ENCODE peak calls at places on chromosomes 5 and 9, in four cellular contexts. One of them, this sample, is unnamed.

GRCh38 chr5:172837640-172838039 is 3.6 kb downstream of the ERGIC1 start:
- DNase-seq in CD8-positive, alpha-beta T cell: peak
- DNase-seq in anterior cingulate cortex: no peak
- DNase-seq in HT-29: peak
- DNase-seq in this sample: no peak

GRCh38 chr5:67272453-67273130 is 76.0 kb upstream of the CD180 start:
- DNase-seq in CD8-positive, alpha-beta T cell: no peak
- DNase-seq in anterior cingulate cortex: no peak
- DNase-seq in HT-29: no peak
- DNase-seq in this sample: no peak

GRCh38 chr9:133956520-133957076 is 35.5 kb downstream of the VAV2 start:
- DNase-seq in CD8-positive, alpha-beta T cell: no peak
- DNase-seq in anterior cingulate cortex: no peak
- DNase-seq in HT-29: no peak
- DNase-seq in this sample: no peak

GRCh38 chr9:136451221-136451877 is 11.7 kb upstream of the INPP5E start:
- DNase-seq in CD8-positive, alpha-beta T cell: no peak
- DNase-seq in anterior cingulate cortex: no peak
- DNase-seq in HT-29: no peak
- DNase-seq in this sample: no peak

GRCh38 chr5:111060169-111060568 is 11.3 kb upstream of the TSLP start:
- DNase-seq in CD8-positive, alpha-beta T cell: no peak
- DNase-seq in anterior cingulate cortex: no peak
- DNase-seq in HT-29: no peak
- DNase-seq in this sample: no peak

GRCh38 chr5:124544366-124545055 is 201.9 kb downstream of the ZNF608 start:
- DNase-seq in CD8-positive, alpha-beta T cell: no peak
- DNase-seq in anterior cingulate cortex: no peak
- DNase-seq in HT-29: no peak
- DNase-seq in this sample: no peak

GRCh38 chr9:110808599-110808980 is 140.0 kb downstream of the MUSK start:
- DNase-seq in CD8-positive, alpha-beta T cell: no peak
- DNase-seq in anterior cingulate cortex: no peak
- DNase-seq in HT-29: no peak
- DNase-seq in this sample: no peak

GRCh38 chr9:110659891-110660541 is 8.6 kb upstream of the MUSK start:
- DNase-seq in CD8-positive, alpha-beta T cell: no peak
- DNase-seq in anterior cingulate cortex: no peak
- DNase-seq in HT-29: no peak
- DNase-seq in this sample: no peak

GRCh38 chr5:56350595-56351170 is 117.6 kb upstream of the ANKRD55 start:
- DNase-seq in CD8-positive, alpha-beta T cell: no peak
- DNase-seq in anterior cingulate cortex: no peak
- DNase-seq in HT-29: peak
- DNase-seq in this sample: peak

GRCh38 chr5:77311217-77311571 is 100.7 kb downstream of the PDE8B start:
- DNase-seq in CD8-positive, alpha-beta T cell: no peak
- DNase-seq in anterior cingulate cortex: no peak
- DNase-seq in HT-29: no peak
- DNase-seq in this sample: no peak

GRCh38 chr5:135266301-135266630 is 132.8 kb downstream of the MACROH2A1 start:
- DNase-seq in CD8-positive, alpha-beta T cell: no peak
- DNase-seq in anterior cingulate cortex: no peak
- DNase-seq in HT-29: no peak
- DNase-seq in this sample: no peak

GRCh38 chr5:132227485-132228240 is at the start of gene P4HA2:
- DNase-seq in CD8-positive, alpha-beta T cell: no peak
- DNase-seq in anterior cingulate cortex: peak
- DNase-seq in HT-29: peak
- DNase-seq in this sample: peak

GRCh38 chr5:136205061-136205702 is 12.2 kb upstream of the SMIM32 start:
- DNase-seq in CD8-positive, alpha-beta T cell: no peak
- DNase-seq in anterior cingulate cortex: no peak
- DNase-seq in HT-29: no peak
- DNase-seq in this sample: no peak

GRCh38 chr5:73640861-73641320 is 14.9 kb downstream of the ARHGEF28 start:
- DNase-seq in CD8-positive, alpha-beta T cell: no peak
- DNase-seq in anterior cingulate cortex: no peak
- DNase-seq in HT-29: no peak
- DNase-seq in this sample: no peak

GRCh38 chr9:122264360-122265264 is at the start of the genes MRRF and RBM18:
- DNase-seq in CD8-positive, alpha-beta T cell: peak
- DNase-seq in anterior cingulate cortex: peak
- DNase-seq in HT-29: peak
- DNase-seq in this sample: peak

GRCh38 chr5:169728418-169728817 is 91.3 kb downstream of the DOCK2 start:
- DNase-seq in CD8-positive, alpha-beta T cell: no peak
- DNase-seq in anterior cingulate cortex: no peak
- DNase-seq in HT-29: no peak
- DNase-seq in this sample: no peak

GRCh38 chr5:79229357-79230174 is 6.4 kb upstream of the JMY start:
- DNase-seq in CD8-positive, alpha-beta T cell: no peak
- DNase-seq in anterior cingulate cortex: no peak
- DNase-seq in HT-29: no peak
- DNase-seq in this sample: no peak

GRCh38 chr5:168327994-168328393 is 36.5 kb downstream of the WWC1 start:
- DNase-seq in CD8-positive, alpha-beta T cell: no peak
- DNase-seq in anterior cingulate cortex: no peak
- DNase-seq in HT-29: peak
- DNase-seq in this sample: no peak

GRCh38 chr5:138488481-138488945 is 23.2 kb downstream of the EGR1 start:
- DNase-seq in CD8-positive, alpha-beta T cell: no peak
- DNase-seq in anterior cingulate cortex: no peak
- DNase-seq in HT-29: no peak
- DNase-seq in this sample: peak

GRCh38 chr5:18761801-18762200 is 1127.5 kb downstream of the TAF11L14 start:
- DNase-seq in CD8-positive, alpha-beta T cell: no peak
- DNase-seq in anterior cingulate cortex: no peak
- DNase-seq in HT-29: no peak
- DNase-seq in this sample: peak

GRCh38 chr9:21081999-21082398 is 4.3 kb upstream of the IFNB1 start:
- DNase-seq in CD8-positive, alpha-beta T cell: no peak
- DNase-seq in anterior cingulate cortex: no peak
- DNase-seq in HT-29: no peak
- DNase-seq in this sample: no peak

GRCh38 chr5:33120671-33121070 is 320.1 kb upstream of the TARS1 start:
- DNase-seq in CD8-positive, alpha-beta T cell: no peak
- DNase-seq in anterior cingulate cortex: no peak
- DNase-seq in HT-29: no peak
- DNase-seq in this sample: no peak

GRCh38 chr9:114083693-114084092 is 5.6 kb upstream of the AMBP start:
- DNase-seq in CD8-positive, alpha-beta T cell: no peak
- DNase-seq in anterior cingulate cortex: no peak
- DNase-seq in HT-29: no peak
- DNase-seq in this sample: no peak

GRCh38 chr9:94908583-94909249 is 182.2 kb downstream of the AOPEP start:
- DNase-seq in CD8-positive, alpha-beta T cell: no peak
- DNase-seq in anterior cingulate cortex: no peak
- DNase-seq in HT-29: peak
- DNase-seq in this sample: no peak

GRCh38 chr9:125701351-125701750 is 5.7 kb downstream of the MAPKAP1 start:
- DNase-seq in CD8-positive, alpha-beta T cell: no peak
- DNase-seq in anterior cingulate cortex: no peak
- DNase-seq in HT-29: no peak
- DNase-seq in this sample: no peak

GRCh38 chr5:61816146-61816545 is 484.1 kb downstream of the ZSWIM6 start:
- DNase-seq in CD8-positive, alpha-beta T cell: no peak
- DNase-seq in anterior cingulate cortex: no peak
- DNase-seq in HT-29: no peak
- DNase-seq in this sample: no peak

GRCh38 chr9:2709645-2710101 is 7.6 kb upstream of the KCNV2 start:
- DNase-seq in CD8-positive, alpha-beta T cell: no peak
- DNase-seq in anterior cingulate cortex: no peak
- DNase-seq in HT-29: no peak
- DNase-seq in this sample: no peak

GRCh38 chr5:141654298-141654697 is 3.1 kb upstream of the FCHSD1 start:
- DNase-seq in CD8-positive, alpha-beta T cell: no peak
- DNase-seq in anterior cingulate cortex: no peak
- DNase-seq in HT-29: no peak
- DNase-seq in this sample: no peak

GRCh38 chr5:55865831-55866230 is 14.7 kb downstream of the IL31RA start:
- DNase-seq in CD8-positive, alpha-beta T cell: no peak
- DNase-seq in anterior cingulate cortex: no peak
- DNase-seq in HT-29: no peak
- DNase-seq in this sample: no peak

GRCh38 chr9:69319324-69320040 is 5.5 kb upstream of the ENTREP1 start:
- DNase-seq in CD8-positive, alpha-beta T cell: no peak
- DNase-seq in anterior cingulate cortex: no peak
- DNase-seq in HT-29: no peak
- DNase-seq in this sample: no peak

GRCh38 chr9:98057095-98057799 is 715 bp downstream of the NANS start:
- DNase-seq in CD8-positive, alpha-beta T cell: no peak
- DNase-seq in anterior cingulate cortex: no peak
- DNase-seq in HT-29: no peak
- DNase-seq in this sample: peak

GRCh38 chr5:1547236-1547635 is 23.5 kb upstream of the LPCAT1 start:
- DNase-seq in CD8-positive, alpha-beta T cell: no peak
- DNase-seq in anterior cingulate cortex: no peak
- DNase-seq in HT-29: no peak
- DNase-seq in this sample: no peak

GRCh38 chr5:167595196-167595595 is 696.2 kb upstream of the WWC1 start:
- DNase-seq in CD8-positive, alpha-beta T cell: no peak
- DNase-seq in anterior cingulate cortex: no peak
- DNase-seq in HT-29: no peak
- DNase-seq in this sample: no peak

GRCh38 chr5:45696206-45696836 is at the start of gene HCN1:
- DNase-seq in CD8-positive, alpha-beta T cell: no peak
- DNase-seq in anterior cingulate cortex: peak
- DNase-seq in HT-29: no peak
- DNase-seq in this sample: peak

GRCh38 chr5:167708449-167708848 is 583.0 kb upstream of the WWC1 start:
- DNase-seq in CD8-positive, alpha-beta T cell: no peak
- DNase-seq in anterior cingulate cortex: no peak
- DNase-seq in HT-29: no peak
- DNase-seq in this sample: no peak

This sample was measured in SK-MEL-5.